ENCODE peak calls at places on chromosomes 12 and 14, in eight cellular contexts. Q is hepatic stellate cell; N is activated CD4-positive, alpha-beta T cell treated with anti-CD3 and anti-CD28 coated beads, Interleukin-2, amount 50 U/mL, for 48 hours; U is stimulated activated CD8-positive, alpha-beta memory T cell treated with anti-CD3 and anti-CD28 coated beads, Interleukin-7, amount 100 ng/mL, for 4 hours; J is left ventricle myocardium superior; R is COR-L47; V is memory B cell; P is germinal center. K is an unnamed sample.
A peak's percentile ranks its signal among the peaks of the same experiment; 100 is the strongest.

GRCh38 chr12:43444940-43445564 is 107.0 kb downstream of the ADAMTS20 start:
- DNase-seq in P (peak; percentile 3), R (peak; percentile 42), J (no peak), U (peak; percentile 2), N (peak; percentile 70), V (peak; percentile 33), Q (no peak), K (peak; percentile 55)

GRCh38 chr12:104042580-104042979 is 7.4 kb downstream of the GLT8D2 start:
- DNase-seq in N (no peak), V (no peak), U (no peak), Q (no peak), R (no peak), J (no peak), P (no peak), K (no peak)

GRCh38 chr14:64196668-64197411 is 97.3 kb downstream of the ESR2 start:
- DNase-seq in V (no peak), P (no peak), U (no peak), J (peak; percentile 75), R (peak; percentile 80), Q (peak; percentile 59), N (peak; percentile 21), K (peak; percentile 45)

GRCh38 chr12:24888813-24889212 is 60.1 kb downstream of the BCAT1 start:
- DNase-seq in R (no peak), P (no peak), V (no peak), Q (no peak), U (no peak), N (no peak), J (no peak), K (no peak)

GRCh38 chr12:73726881-73727280 is 810.8 kb upstream of the ATXN7L3B start:
- DNase-seq in Q (no peak), V (no peak), P (no peak), R (no peak), U (no peak), N (no peak), J (no peak), K (no peak)

GRCh38 chr12:94042321-94042720 is 106.1 kb upstream of the PLXNC1 start:
- DNase-seq in P (no peak), R (no peak), V (no peak), J (no peak), N (no peak), Q (no peak), U (no peak), K (no peak)

GRCh38 chr14:75306917-75307699 is 28.5 kb downstream of the FOS start:
- DNase-seq in U (no peak), V (no peak), P (peak; percentile 51), N (peak; percentile 16), J (no peak), Q (no peak), R (peak; percentile 57), K (peak; percentile 31)

GRCh38 chr12:52277486-52278245 is 3.2 kb downstream of the KRT86 start:
- DNase-seq in N (no peak), P (no peak), R (no peak), J (no peak), V (no peak), Q (no peak), U (no peak), K (no peak)

GRCh38 chr12:51028126-51028810 is 2.1 kb upstream of the SLC11A2 start:
- DNase-seq in P (no peak), V (no peak), N (peak; percentile 30), Q (no peak), R (peak; percentile 31), J (no peak), U (no peak), K (no peak)

GRCh38 chr12:105226219-105226618 is 9.8 kb downstream of the APPL2 start:
- DNase-seq in Q (peak; percentile 73), J (peak; percentile 55), N (peak; percentile 20), V (no peak), P (no peak), R (no peak), U (no peak), K (no peak)

GRCh38 chr12:132746621-132747020 is 15.0 kb downstream of the ANKLE2 start:
- DNase-seq in Q (no peak), P (no peak), N (no peak), V (no peak), U (no peak), R (no peak), J (no peak), K (no peak)

GRCh38 chr12:28954333-28954732 is 194.7 kb upstream of the FAR2 start:
- DNase-seq in V (no peak), R (no peak), U (no peak), N (no peak), J (no peak), P (no peak), Q (no peak), K (no peak)

GRCh38 chr12:93186131-93186530 is 191.6 kb upstream of the NUDT4 start:
- DNase-seq in V (no peak), R (no peak), J (no peak), P (no peak), N (no peak), U (no peak), Q (no peak), K (no peak)

GRCh38 chr14:105329411-105330200 is 15.1 kb downstream of the PACS2 start:
- DNase-seq in N (no peak), Q (no peak), V (no peak), U (no peak), R (no peak), J (no peak), P (no peak), K (no peak)

GRCh38 chr14:32991706-32992105 is 53.0 kb downstream of the NPAS3 start:
- DNase-seq in Q (no peak), N (no peak), U (no peak), V (no peak), J (no peak), P (no peak), R (no peak), K (no peak)

GRCh38 chr14:29442720-29443119 is 484.9 kb downstream of the PRKD1 start:
- DNase-seq in J (no peak), V (no peak), Q (peak; percentile 24), U (no peak), R (no peak), P (no peak), N (no peak), K (no peak)

GRCh38 chr12:48972213-48973021 is 882 bp upstream of the WNT10B start:
- DNase-seq in Q (no peak), R (no peak), J (no peak), N (peak; percentile 64), P (no peak), U (no peak), V (no peak), K (no peak)

K was measured in NCI-H1105.